ENCODE peak calls at places on chromosomes 16 and 17, in seven cellular contexts. Y is T-helper 2 cell; T is stimulated activated CD4-positive, alpha-beta T cell treated with anti-CD3 and anti-CD28 coated beads, Interleukin-4, amount 100 ng/mL, for 24 hours; O is iPS-NIHi11; E is ELF-1; I is Peyer's patch; P is progenitor cell of endocrine pancreas. L is an unnamed sample.

GRCh38 chr17:42422958-42423712 is at the start of gene CAVIN1:
- DNase-seq in Y (no peak), E (peak; percentile 91), I (peak; percentile 88), T (no peak), P (peak; percentile 28), O (peak; percentile 98), L (peak; percentile 86)

GRCh38 chr16:31868701-31869167 is 4.9 kb upstream of the ZNF267 start:
- DNase-seq in E (peak; percentile 61), I (peak; percentile 77), Y (peak; percentile 77), O (peak; percentile 65), T (peak; percentile 87), P (peak; percentile 75), L (no peak)

GRCh38 chr17:73390221-73390620 is 78.4 kb upstream of the CDC42EP4 start:
- DNase-seq in Y (no peak), P (no peak), I (no peak), O (no peak), E (no peak), T (no peak), L (no peak)

GRCh38 chr17:40678902-40679522 is 14.0 kb upstream of the KRT222 start:
- DNase-seq in Y (peak; percentile 22), T (no peak), P (no peak), O (no peak), I (no peak), E (no peak), L (no peak)

GRCh38 chr16:23074423-23074822 is 74.8 kb downstream of the USP31 start:
- DNase-seq in Y (no peak), T (no peak), I (no peak), E (no peak), O (no peak), P (no peak), L (no peak)

GRCh38 chr17:42411321-42411820 is 11.7 kb downstream of the CAVIN1 start:
- DNase-seq in Y (no peak), T (no peak), I (no peak), P (no peak), O (no peak), E (no peak), L (no peak)

GRCh38 chr17:53629188-53629587 is 193.5 kb upstream of the KIF2B start:
- DNase-seq in Y (no peak), P (no peak), I (no peak), O (no peak), T (no peak), E (no peak), L (no peak)

GRCh38 chr17:2707721-2708584 is 3.6 kb downstream of the CLUH start:
- DNase-seq in I (no peak), Y (peak; percentile 23), P (no peak), E (peak; percentile 58), T (no peak), O (peak; percentile 88), L (no peak)

GRCh38 chr16:57639172-57639571 is 10.7 kb downstream of the ADGRG1 start:
- DNase-seq in E (peak; percentile 72), P (peak; percentile 66), I (no peak), Y (peak; percentile 16), O (peak; percentile 95), T (no peak), L (no peak)

GRCh38 chr17:69404398-69404797 is 10.1 kb upstream of the MAP2K6 start:
- DNase-seq in T (no peak), I (no peak), E (no peak), P (no peak), Y (no peak), O (no peak), L (no peak)

GRCh38 chr16:23682181-23682580 is 3.5 kb downstream of the PLK1 start:
- DNase-seq in Y (no peak), T (no peak), O (no peak), I (no peak), P (no peak), E (no peak), L (no peak)

GRCh38 chr17:34383225-34383615 is 20.2 kb upstream of the CCL1 start:
- DNase-seq in E (no peak), I (no peak), O (no peak), P (no peak), Y (no peak), T (no peak), L (no peak)

GRCh38 chr16:87086575-87086974 is 230.6 kb downstream of the C16orf95 start:
- DNase-seq in T (no peak), I (no peak), E (no peak), P (no peak), O (peak; percentile 47), Y (no peak), L (no peak)

GRCh38 chr17:1003633-1003971 is 6.7 kb downstream of the TIMM22 start:
- DNase-seq in Y (no peak), O (no peak), E (no peak), I (no peak), T (no peak), P (no peak), L (no peak)

GRCh38 chr17:80270836-80271235 is 10.2 kb downstream of the RNF213 start:
- DNase-seq in T (peak; percentile 64), I (no peak), E (peak; percentile 84), P (peak; percentile 39), Y (peak; percentile 66), O (peak; percentile 89), L (peak; percentile 53)

GRCh38 chr16:27752241-27752640 is 202.3 kb downstream of the KATNIP start:
- DNase-seq in I (no peak), O (no peak), Y (no peak), P (no peak), E (no peak), T (no peak), L (no peak)

GRCh38 chr16:10228779-10229178 is 46.6 kb upstream of the GRIN2A start:
- DNase-seq in E (peak; percentile 17), O (no peak), Y (peak; percentile 6), P (no peak), I (no peak), T (no peak), L (no peak)

GRCh38 chr16:9499921-9500593 is 408.6 kb downstream of the HAPSTR1 start:
- DNase-seq in T (no peak), O (peak; percentile 62), Y (no peak), I (no peak), E (peak; percentile 34), P (no peak), L (no peak)

GRCh38 chr17:44212507-44213402 is 6.7 kb downstream of the UBTF start:
- DNase-seq in P (no peak), I (no peak), T (no peak), Y (no peak), E (no peak), O (no peak), L (no peak)

GRCh38 chr17:77247048-77247541 is 106.3 kb downstream of the SEC14L1 start:
- DNase-seq in Y (peak; percentile 79), P (peak; percentile 89), I (peak; percentile 89), T (peak; percentile 90), E (peak; percentile 87), O (peak; percentile 93), L (peak; percentile 70)

GRCh38 chr17:15744885-15745284 is 12.8 kb downstream of the TBC1D26 start:
- DNase-seq in T (no peak), Y (no peak), O (peak; percentile 68), P (no peak), E (peak; percentile 29), I (no peak), L (peak; percentile 32)

GRCh38 chr16:78742501-78743283 is 643.2 kb downstream of the WWOX start:
- DNase-seq in T (peak; percentile 88), E (no peak), P (no peak), Y (peak; percentile 95), I (no peak), O (no peak), L (no peak)

GRCh38 chr17:30908717-30909420 is 2.8 kb upstream of the TEFM start:
- DNase-seq in E (no peak), I (no peak), T (no peak), O (no peak), Y (no peak), P (no peak), L (no peak)

GRCh38 chr17:4086041-4086483 is 56.8 kb downstream of the ZZEF1 start:
- DNase-seq in Y (no peak), I (no peak), P (no peak), E (no peak), T (no peak), O (no peak), L (no peak)